ENCODE peak calls at places on chromosomes 16 and 17, in four cellular contexts. One of them, this sample, is unnamed.

GRCh38 chr17:79019631-79020584 is 4.1 kb upstream of the C1QTNF1 start:
- DNase-seq in cardiac muscle cell: peak
- DNase-seq in germinal center: no peak
- DNase-seq in AG20443: peak
- DNase-seq in this sample: peak

GRCh38 chr16:66599726-66600125 is 4.8 kb upstream of the CMTM3 start:
- DNase-seq in cardiac muscle cell: no peak
- DNase-seq in germinal center: no peak
- DNase-seq in AG20443: no peak
- DNase-seq in this sample: no peak

GRCh38 chr16:87244646-87245197 is 72.5 kb downstream of the C16orf95 start:
- DNase-seq in cardiac muscle cell: no peak
- DNase-seq in germinal center: no peak
- DNase-seq in AG20443: no peak
- DNase-seq in this sample: no peak

GRCh38 chr16:66486773-66487579 is 59.9 kb downstream of the BEAN1 start:
- DNase-seq in cardiac muscle cell: no peak
- DNase-seq in germinal center: no peak
- DNase-seq in AG20443: peak
- DNase-seq in this sample: no peak

GRCh38 chr17:48577330-48577945 is 712 bp downstream of the HOXB4 start:
- DNase-seq in cardiac muscle cell: no peak
- DNase-seq in germinal center: peak
- DNase-seq in AG20443: peak
- DNase-seq in this sample: no peak

GRCh38 chr17:57114085-57114673 is 29.1 kb downstream of the AKAP1 start:
- DNase-seq in cardiac muscle cell: peak
- DNase-seq in germinal center: peak
- DNase-seq in AG20443: peak
- DNase-seq in this sample: peak

GRCh38 chr17:58200024-58200633 is 7.6 kb downstream of the EPX start:
- DNase-seq in cardiac muscle cell: peak
- DNase-seq in germinal center: peak
- DNase-seq in AG20443: peak
- DNase-seq in this sample: peak

GRCh38 chr16:81645303-81645702 is 133.8 kb upstream of the PLCG2 start:
- DNase-seq in cardiac muscle cell: peak
- DNase-seq in germinal center: no peak
- DNase-seq in AG20443: peak
- DNase-seq in this sample: peak

GRCh38 chr16:48448799-48449481 is 63.7 kb upstream of the SIAH1 start:
- DNase-seq in cardiac muscle cell: no peak
- DNase-seq in germinal center: no peak
- DNase-seq in AG20443: no peak
- DNase-seq in this sample: no peak

GRCh38 chr17:32348483-32348800 is 1.5 kb upstream of the ZNF207 start:
- DNase-seq in cardiac muscle cell: no peak
- DNase-seq in germinal center: no peak
- DNase-seq in AG20443: no peak
- DNase-seq in this sample: no peak

GRCh38 chr16:8935989-8936388 is 27.7 kb downstream of the USP7 start:
- DNase-seq in cardiac muscle cell: no peak
- DNase-seq in germinal center: peak
- DNase-seq in AG20443: no peak
- DNase-seq in this sample: peak

GRCh38 chr16:84806256-84806889 is 13.4 kb upstream of the CRISPLD2 start:
- DNase-seq in cardiac muscle cell: no peak
- DNase-seq in germinal center: no peak
- DNase-seq in AG20443: peak
- DNase-seq in this sample: no peak

GRCh38 chr16:23365602-23366240 is 63.6 kb downstream of the SCNN1B start:
- DNase-seq in cardiac muscle cell: no peak
- DNase-seq in germinal center: no peak
- DNase-seq in AG20443: no peak
- DNase-seq in this sample: no peak

GRCh38 chr16:59605706-59606105 is 871.6 kb upstream of the GOT2 start:
- DNase-seq in cardiac muscle cell: no peak
- DNase-seq in germinal center: no peak
- DNase-seq in AG20443: no peak
- DNase-seq in this sample: no peak

GRCh38 chr17:57636985-57637667 is 108.0 kb downstream of the CCDC182 start:
- DNase-seq in cardiac muscle cell: no peak
- DNase-seq in germinal center: peak
- DNase-seq in AG20443: no peak
- DNase-seq in this sample: no peak

GRCh38 chr16:50154369-50154947 is 1.4 kb downstream of the TENT4B start:
- DNase-seq in cardiac muscle cell: peak
- DNase-seq in germinal center: no peak
- DNase-seq in AG20443: no peak
- DNase-seq in this sample: peak

GRCh38 chr17:181213-182163 is at the start of gene DOC2B:
- DNase-seq in cardiac muscle cell: peak
- DNase-seq in germinal center: no peak
- DNase-seq in AG20443: peak
- DNase-seq in this sample: peak